ENCODE peak calls at places on chromosomes 12 and 14, in ten cellular contexts. D is fibroblast of lung, H is uterus, Q is adrenal gland, K is testis, B is ascending aorta, I is activated B cell treated with CpG ODN at 0.5 μM for 24 hours, W is neural crest cell, G is AG04450, R is GM12878. J is an unnamed sample.

GRCh38 chr12:57554897-57555296 is 5.1 kb downstream of the KIF5A start:
- DNase-seq in D (no peak), H (no peak), Q (no peak), K (no peak), B (no peak), I (no peak), W (no peak), G (no peak), R (no peak), J (no peak)

GRCh38 chr12:89064780-89065179 is 287.5 kb downstream of the DUSP6 start:
- DNase-seq in D (peak), H (no peak), Q (no peak), K (no peak), B (no peak), I (no peak), W (no peak), G (no peak), R (no peak), J (no peak)

GRCh38 chr14:34208532-34208931 is 253.5 kb downstream of the SPTSSA start:
- DNase-seq in D (no peak), H (no peak), Q (no peak), K (no peak), B (no peak), I (no peak), W (no peak), G (no peak), R (no peak), J (no peak)

GRCh38 chr12:50249464-50250229 is 33.7 kb downstream of the LIMA1 start:
- DNase-seq in D (no peak), H (no peak), Q (no peak), K (no peak), B (no peak), I (no peak), W (no peak), G (no peak), R (no peak), J (peak)

GRCh38 chr14:61662437-61663311 is 32.6 kb upstream of the HIF1A start:
- DNase-seq in D (peak), H (no peak), Q (peak), K (no peak), B (peak), I (peak), W (no peak), G (no peak), R (peak), J (peak)

GRCh38 chr12:78530065-78530765 is 334.4 kb upstream of the SYT1 start:
- DNase-seq in D (peak), H (no peak), Q (no peak), K (no peak), B (no peak), I (no peak), W (no peak), G (peak), R (no peak), J (no peak)

GRCh38 chr12:42180990-42181611 is 36.4 kb upstream of the GXYLT1 start:
- DNase-seq in D (peak), H (no peak), Q (no peak), K (no peak), B (no peak), I (no peak), W (no peak), G (no peak), R (no peak), J (no peak)

GRCh38 chr12:53869500-53869899 is 69.1 kb upstream of the HOXC13 start:
- DNase-seq in D (no peak), H (no peak), Q (no peak), K (no peak), B (no peak), I (no peak), W (no peak), G (no peak), R (no peak), J (no peak)

GRCh38 chr12:113422030-113422900 is at the start of gene SDSL:
- DNase-seq in D (peak), H (peak), Q (peak), K (peak), B (peak), I (peak), W (peak), G (peak), R (peak), J (peak)

GRCh38 chr14:65173973-65174693 is 71.8 kb upstream of the MAX start:
- DNase-seq in D (no peak), H (peak), Q (no peak), K (no peak), B (no peak), I (no peak), W (peak), G (no peak), R (no peak), J (no peak)

GRCh38 chr14:84857129-84857528 is 672.8 kb upstream of the FLRT2 start:
- DNase-seq in D (no peak), H (no peak), Q (no peak), K (no peak), B (no peak), I (no peak), W (no peak), G (no peak), R (no peak), J (no peak)

GRCh38 chr14:79704406-79704805 is 506.9 kb downstream of the DIO2 start:
- DNase-seq in D (no peak), H (no peak), Q (no peak), K (no peak), B (no peak), I (no peak), W (no peak), G (no peak), R (no peak), J (no peak)

GRCh38 chr12:19675361-19675760 is 236.1 kb downstream of the AEBP2 start:
- DNase-seq in D (no peak), H (no peak), Q (no peak), K (no peak), B (no peak), I (no peak), W (no peak), G (no peak), R (peak), J (peak)

GRCh38 chr14:96525452-96525851 is 23.3 kb downstream of the PAPOLA start:
- DNase-seq in D (no peak), H (no peak), Q (no peak), K (no peak), B (no peak), I (no peak), W (no peak), G (no peak), R (no peak), J (no peak)

GRCh38 chr12:102811125-102811737 is 105.8 kb downstream of the PAH start:
- DNase-seq in D (no peak), H (peak), Q (no peak), K (peak), B (no peak), I (no peak), W (peak), G (no peak), R (no peak), J (peak)

GRCh38 chr12:54390176-54390667 is 5.7 kb upstream of the ZNF385A start:
- DNase-seq in D (no peak), H (no peak), Q (no peak), K (no peak), B (no peak), I (no peak), W (no peak), G (no peak), R (no peak), J (no peak)

GRCh38 chr12:93237235-93237915 is 140.3 kb upstream of the NUDT4 start:
- DNase-seq in D (peak), H (no peak), Q (peak), K (no peak), B (peak), I (no peak), W (no peak), G (no peak), R (no peak), J (no peak)

GRCh38 chr12:126963825-126964224 is 1303.1 kb upstream of the TMEM132C start:
- DNase-seq in D (no peak), H (no peak), Q (no peak), K (no peak), B (no peak), I (no peak), W (no peak), G (no peak), R (no peak), J (no peak)

GRCh38 chr14:87748558-87748957 is 244.4 kb downstream of the GALC start:
- DNase-seq in D (no peak), H (no peak), Q (no peak), K (no peak), B (no peak), I (no peak), W (no peak), G (no peak), R (no peak), J (no peak)

GRCh38 chr14:87745507-87746118 is 247.4 kb downstream of the GALC start:
- DNase-seq in D (peak), H (no peak), Q (peak), K (peak), B (no peak), I (no peak), W (peak), G (no peak), R (no peak), J (peak)
- TF ChIP-seq CTCF in D (peak), H (no peak), Q (peak), K (peak), B (no peak), I (no peak), W (peak), G (peak), R (peak), J (peak)

DNA sequence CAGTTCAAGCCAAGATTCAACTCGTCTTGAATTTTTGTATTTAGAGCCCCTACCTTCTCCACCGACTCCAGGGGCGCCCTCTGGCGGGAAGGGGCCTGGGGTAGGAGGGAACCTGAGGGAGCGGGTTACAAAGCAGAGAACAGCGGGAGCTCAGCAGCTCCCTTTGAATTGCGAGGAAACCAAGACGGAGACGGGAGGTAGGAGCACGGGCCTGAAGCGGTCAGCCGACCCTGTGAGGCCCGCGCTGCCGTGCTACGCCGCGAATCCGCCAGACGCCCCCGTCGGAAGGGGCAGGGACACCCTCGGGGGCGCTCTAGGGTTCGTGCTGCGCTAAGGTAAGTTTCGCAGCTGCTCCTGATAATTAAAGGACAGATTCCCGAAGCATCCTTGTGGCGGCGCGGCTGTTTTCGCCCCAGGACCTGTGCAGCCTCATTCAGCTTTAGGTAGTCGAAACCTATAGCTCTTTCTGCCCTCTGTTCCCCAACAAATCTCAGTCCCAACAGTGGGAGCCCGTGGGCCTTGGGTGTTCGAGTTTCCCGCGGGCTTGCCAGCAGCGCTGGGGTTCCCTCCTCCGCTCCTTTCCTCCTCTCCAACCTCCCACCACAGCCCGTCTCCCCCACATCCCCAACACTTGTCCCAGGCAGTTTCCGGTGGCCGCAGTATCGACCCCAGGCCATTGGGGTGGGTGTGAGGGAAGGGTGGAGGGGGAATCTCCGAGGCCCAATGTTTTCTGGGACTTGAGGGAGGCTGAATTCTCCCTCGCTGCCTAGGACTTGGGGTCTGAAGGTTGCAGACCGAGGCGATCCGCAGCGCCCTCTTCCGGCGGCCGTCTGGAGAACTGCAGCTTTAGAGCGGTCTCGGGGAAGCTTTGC is 5.1 kb upstream of the NKX2-1 start:
- DNase-seq in D (no peak), H (no peak), Q (no peak), K (peak), B (no peak), I (no peak), W (peak), G (no peak), R (no peak), J (peak)
- TF ChIP-seq CTCF in D (peak), H (no peak), Q (no peak), K (peak), B (peak), I (no peak), W (peak), G (peak), R (peak), J (peak)

GRCh38 chr14:77100961-77101360 is 2.9 kb downstream of the CIPC start:
- DNase-seq in D (no peak), H (no peak), Q (no peak), K (no peak), B (no peak), I (no peak), W (no peak), G (no peak), R (no peak), J (no peak)
- TF ChIP-seq CTCF in D (no peak), H (no peak), Q (no peak), K (no peak), B (no peak), I (no peak), W (no peak), G (no peak), R (no peak), J (no peak)

GRCh38 chr12:120437735-120438494 is at the start of gene COX6A1:
- DNase-seq in D (peak), H (peak), Q (peak), K (peak), B (peak), I (peak), W (peak), G (peak), R (peak), J (peak)

GRCh38 chr12:120444676-120445075 is 1.5 kb downstream of the TRIAP1 start:
- DNase-seq in D (no peak), H (no peak), Q (no peak), K (no peak), B (no peak), I (no peak), W (no peak), G (no peak), R (no peak), J (no peak)

GRCh38 chr12:120438495-120439198 is 734 bp downstream of the COX6A1 start:
- DNase-seq in D (no peak), H (no peak), Q (no peak), K (no peak), B (no peak), I (no peak), W (no peak), G (no peak), R (no peak), J (no peak)

GRCh38 chr12:120439646-120440247 is 1.8 kb downstream of the COX6A1 start:
- DNase-seq in D (peak), H (no peak), Q (peak), K (peak), B (no peak), I (peak), W (peak), G (no peak), R (peak), J (peak)
- TF ChIP-seq CTCF in D (peak), H (peak), Q (peak), K (peak), B (peak), I (no peak), W (peak), G (peak), R (peak), J (peak)

GRCh38 chr12:98294426-98294825 is 221.0 kb upstream of the TMPO start:
- DNase-seq in D (no peak), H (no peak), Q (no peak), K (no peak), B (no peak), I (no peak), W (no peak), G (no peak), R (no peak), J (no peak)

GRCh38 chr12:98297557-98297956 is 217.8 kb upstream of the TMPO start:
- DNase-seq in D (no peak), H (no peak), Q (no peak), K (no peak), B (no peak), I (no peak), W (no peak), G (no peak), R (no peak), J (no peak)

GRCh38 chr12:98296462-98297079 is 218.8 kb upstream of the TMPO start:
- DNase-seq in D (no peak), H (no peak), Q (no peak), K (no peak), B (no peak), I (no peak), W (peak), G (no peak), R (no peak), J (no peak)

GRCh38 chr12:98295681-98296080 is 219.7 kb upstream of the TMPO start:
- DNase-seq in D (no peak), H (no peak), Q (no peak), K (no peak), B (no peak), I (no peak), W (no peak), G (no peak), R (no peak), J (no peak)

DNA sequence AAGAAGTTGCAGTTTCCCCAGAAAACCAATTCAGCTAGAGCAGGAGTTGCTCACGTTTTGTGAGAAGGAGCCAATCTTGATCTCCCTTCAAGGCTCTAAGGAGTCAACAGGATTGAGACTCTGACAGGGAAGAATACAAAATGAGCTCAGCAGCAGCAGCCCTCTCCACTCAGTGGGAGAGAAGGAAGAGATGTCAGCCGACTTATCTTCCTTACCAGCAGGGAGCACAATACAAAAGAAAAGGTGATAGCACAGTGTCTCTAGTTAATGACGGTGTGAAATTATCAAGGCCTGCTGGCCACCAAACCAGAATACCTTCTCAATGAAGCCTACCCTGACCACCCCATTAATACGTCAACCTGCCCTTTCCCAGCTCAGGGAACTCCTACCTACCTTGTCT is 223.6 kb upstream of the TMPO start:
- DNase-seq in D (no peak), H (no peak), Q (no peak), K (peak), B (no peak), I (no peak), W (no peak), G (no peak), R (no peak), J (no peak)
- TF ChIP-seq CTCF in D (no peak), H (no peak), Q (no peak), K (no peak), B (no peak), I (no peak), W (no peak), G (no peak), R (no peak), J (no peak)

GRCh38 chr14:21133896-21134295 is 22.0 kb downstream of the OR5AU1 start:
- DNase-seq in D (no peak), H (no peak), Q (no peak), K (no peak), B (no peak), I (no peak), W (no peak), G (no peak), R (no peak), J (no peak)

GRCh38 chr14:21136024-21136423 is 19.8 kb downstream of the OR5AU1 start:
- DNase-seq in D (peak), H (no peak), Q (no peak), K (no peak), B (no peak), I (no peak), W (no peak), G (no peak), R (no peak), J (peak)
- TF ChIP-seq CTCF in D (peak), H (peak), Q (peak), K (peak), B (peak), I (no peak), W (peak), G (peak), R (peak), J (peak)

DNA sequence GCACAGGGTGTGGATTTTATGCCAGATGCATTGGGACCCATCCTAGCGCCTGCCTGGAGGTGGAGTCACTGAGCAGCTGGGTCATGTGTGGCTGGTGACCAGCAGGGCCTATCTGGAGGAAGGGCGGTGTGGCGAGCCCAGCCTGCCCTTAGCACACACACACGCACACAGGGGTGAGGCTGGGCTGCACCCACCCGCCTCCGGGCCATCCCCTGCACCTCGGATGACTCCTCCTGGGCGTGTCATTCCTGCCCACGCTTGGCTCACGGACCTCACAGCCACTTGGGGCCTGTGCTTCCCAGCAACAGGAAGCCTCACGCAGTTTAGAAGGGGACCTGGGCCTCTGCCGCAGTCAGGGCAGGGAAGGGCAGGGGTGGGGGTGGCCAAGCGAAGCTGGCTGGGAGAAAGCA is 36.2 kb upstream of the FZD10 start:
- DNase-seq in D (no peak), H (no peak), Q (no peak), K (no peak), B (no peak), I (no peak), W (no peak), G (no peak), R (no peak), J (no peak)
- TF ChIP-seq CTCF in D (no peak), H (no peak), Q (no peak), K (no peak), B (no peak), I (no peak), W (no peak), G (no peak), R (no peak), J (no peak)

DNA sequence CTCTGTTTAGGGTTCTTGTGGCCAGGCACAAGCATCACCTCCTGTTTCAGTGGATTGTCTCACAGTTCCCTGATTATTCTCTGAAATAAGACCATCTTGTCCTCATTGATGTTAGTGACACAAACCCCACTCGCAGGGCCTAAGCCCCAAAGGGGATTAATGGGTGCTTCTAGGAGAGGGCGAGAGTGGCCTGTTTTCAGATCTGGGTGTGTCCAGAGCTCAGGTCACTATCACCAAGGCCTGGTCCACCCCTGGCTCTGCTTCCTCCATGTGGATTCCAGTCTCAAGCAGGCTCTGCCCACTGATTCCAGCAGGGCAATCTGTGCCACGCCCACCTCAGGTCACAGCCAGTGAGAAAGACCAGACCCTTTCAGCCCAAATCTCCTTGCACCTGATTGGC is 361.9 kb downstream of the ADGRD1 start:
- DNase-seq in D (no peak), H (no peak), Q (no peak), K (no peak), B (no peak), I (no peak), W (no peak), G (no peak), R (no peak), J (no peak)
- TF ChIP-seq CTCF in D (no peak), H (no peak), Q (no peak), K (no peak), B (no peak), I (no peak), W (no peak), G (no peak), R (no peak), J (no peak)